ENCODE peak calls at places on chromosomes 5 and 9, in four cellular contexts. F, U, A and H are unnamed samples.

GRCh38 chr5:14775857-14776256 is 95.7 kb downstream of the ANKH start:
- DNase-seq in F (no peak), U (no peak), A (no peak), H (no peak)

GRCh38 chr5:115184780-115185179 is 15.1 kb upstream of the TRIM36 start:
- DNase-seq in F (no peak), U (no peak), A (no peak), H (no peak)

GRCh38 chr5:143572671-143573070 is 169.2 kb upstream of the NR3C1 start:
- DNase-seq in F (no peak), U (no peak), A (no peak), H (no peak)

GRCh38 chr5:157384971-157385709 is 74.9 kb upstream of the NIPAL4 start:
- DNase-seq in A (no peak), U (no peak), F (no peak), H (peak; percentile 86)

GRCh38 chr9:1042466-1042865 is 7.7 kb upstream of the DMRT2 start:
- DNase-seq in U (no peak), F (no peak), A (no peak), H (no peak)

GRCh38 chr9:112380771-112381181 is 868 bp downstream of the HSDL2 start:
- DNase-seq in U (peak; percentile 42), F (no peak), A (no peak), H (no peak)

GRCh38 chr5:119943148-119943547 is 313.8 kb downstream of the FAM170A start:
- DNase-seq in U (no peak), A (no peak), F (no peak), H (no peak)

GRCh38 chr5:116572375-116573278 is 2.0 kb downstream of the SEMA6A start:
- DNase-seq in A (peak; percentile 71), F (no peak), U (no peak), H (peak; percentile 49)

GRCh38 chr9:129669141-129669718 is 3.8 kb downstream of the PRRX2 start:
- DNase-seq in U (no peak), A (no peak), F (no peak), H (no peak)

GRCh38 chr9:93573204-93573828 is 3.1 kb upstream of the PHF2 start:
- DNase-seq in U (no peak), A (peak; percentile 39), F (no peak), H (no peak)

GRCh38 chr9:114483499-114483898 is 21.8 kb downstream of the WHRN start:
- DNase-seq in A (no peak), F (no peak), U (no peak), H (no peak)

GRCh38 chr5:111887706-111888105 is 130.7 kb upstream of the NREP start:
- DNase-seq in U (no peak), A (no peak), F (no peak), H (no peak)

GRCh38 chr9:108682191-108682590 is 173.6 kb downstream of the ACTL7B start:
- DNase-seq in U (no peak), F (no peak), A (no peak), H (no peak)

GRCh38 chr5:1647580-1647979 is 123.8 kb upstream of the LPCAT1 start:
- DNase-seq in U (no peak), A (no peak), F (no peak), H (no peak)

GRCh38 chr5:30405821-30406220 is 787.7 kb upstream of the CDH6 start:
- DNase-seq in A (no peak), F (no peak), U (no peak), H (no peak)

GRCh38 chr9:103574056-103574455 is 520.1 kb upstream of the SMC2 start:
- DNase-seq in F (no peak), U (no peak), A (no peak), H (no peak)

GRCh38 chr9:133252301-133252776 is 22.7 kb downstream of the ABO start:
- DNase-seq in A (no peak), F (no peak), U (no peak), H (no peak)

GRCh38 chr5:52356311-52356918 is 431.3 kb upstream of the ITGA1 start:
- DNase-seq in F (no peak), A (no peak), U (no peak), H (no peak)

GRCh38 chr9:76181020-76181641 is 213.1 kb downstream of the RFK start:
- DNase-seq in A (no peak), U (no peak), F (no peak), H (no peak)

GRCh38 chr9:7592321-7593319 is 207.0 kb downstream of the DMAC1 start:
- DNase-seq in U (no peak), A (no peak), F (no peak), H (no peak)

GRCh38 chr5:89936576-89936975 is 473.0 kb downstream of the CETN3 start:
- DNase-seq in A (no peak), U (no peak), F (no peak), H (no peak)
- H3K27ac ChIP-seq in A (no peak overlapping the region), U (no peak overlapping the region), F (no peak overlapping the region), H (no peak overlapping the region)

GRCh38 chr9:121328476-121328875 is 41.6 kb downstream of the STOM start:
- DNase-seq in F (no peak), U (no peak), A (no peak), H (no peak)
- H3K27ac ChIP-seq in F (no peak overlapping the region), U (no peak overlapping the region), A (peak overlapping the region; percentile 56), H (no peak overlapping the region)

DNA sequence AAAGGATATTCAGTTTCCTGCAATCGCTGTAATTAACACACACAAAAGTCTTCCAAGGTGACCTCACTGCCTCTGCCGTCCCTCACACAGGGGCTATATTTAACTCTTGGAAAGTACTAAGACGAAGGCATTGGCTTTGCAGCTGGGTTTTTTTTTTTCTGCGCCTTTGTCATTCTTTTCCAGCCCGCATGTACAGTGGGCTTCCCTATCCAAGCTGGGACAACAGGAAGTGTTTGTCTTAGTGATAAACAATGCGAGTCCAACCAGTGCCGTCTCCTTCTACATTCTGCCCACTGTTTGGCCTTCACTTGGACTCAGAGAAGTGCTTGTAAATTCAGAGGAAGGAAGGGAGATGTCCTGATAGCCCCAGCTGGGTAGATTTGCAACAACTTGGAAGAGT is 17.6 kb downstream of the AFAP1L1 start:
- DNase-seq in F (no peak), A (no peak), U (no peak), H (no peak)
- H3K27ac ChIP-seq in F (no peak overlapping the region), A (no peak overlapping the region), U (no peak overlapping the region), H (peak overlapping the region; percentile 48)

DNA sequence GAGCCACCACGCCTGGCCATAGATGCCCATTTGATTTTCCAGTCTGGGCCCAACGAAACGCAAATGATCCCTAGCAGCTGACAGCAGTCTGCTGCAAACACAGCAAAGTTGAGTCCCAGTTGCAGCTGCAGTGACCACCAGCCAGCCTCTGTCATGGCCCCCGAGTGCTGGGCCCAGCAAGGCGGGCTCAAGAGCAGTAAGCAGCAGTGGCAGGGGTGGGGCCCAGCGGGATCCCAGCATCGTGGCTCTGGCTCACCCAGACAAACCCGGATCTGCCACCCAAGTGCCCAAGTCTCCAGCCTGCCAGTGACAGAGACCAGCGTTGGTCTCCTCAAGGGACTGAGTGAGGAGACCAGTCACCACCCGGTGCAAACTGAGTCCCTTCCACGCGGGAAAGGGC is 6.9 kb upstream of the LTC4S start:
- DNase-seq in A (no peak), U (no peak), F (no peak), H (no peak)
- H3K27ac ChIP-seq in A (no peak overlapping the region), U (no peak overlapping the region), F (no peak overlapping the region), H (no peak overlapping the region)

DNA sequence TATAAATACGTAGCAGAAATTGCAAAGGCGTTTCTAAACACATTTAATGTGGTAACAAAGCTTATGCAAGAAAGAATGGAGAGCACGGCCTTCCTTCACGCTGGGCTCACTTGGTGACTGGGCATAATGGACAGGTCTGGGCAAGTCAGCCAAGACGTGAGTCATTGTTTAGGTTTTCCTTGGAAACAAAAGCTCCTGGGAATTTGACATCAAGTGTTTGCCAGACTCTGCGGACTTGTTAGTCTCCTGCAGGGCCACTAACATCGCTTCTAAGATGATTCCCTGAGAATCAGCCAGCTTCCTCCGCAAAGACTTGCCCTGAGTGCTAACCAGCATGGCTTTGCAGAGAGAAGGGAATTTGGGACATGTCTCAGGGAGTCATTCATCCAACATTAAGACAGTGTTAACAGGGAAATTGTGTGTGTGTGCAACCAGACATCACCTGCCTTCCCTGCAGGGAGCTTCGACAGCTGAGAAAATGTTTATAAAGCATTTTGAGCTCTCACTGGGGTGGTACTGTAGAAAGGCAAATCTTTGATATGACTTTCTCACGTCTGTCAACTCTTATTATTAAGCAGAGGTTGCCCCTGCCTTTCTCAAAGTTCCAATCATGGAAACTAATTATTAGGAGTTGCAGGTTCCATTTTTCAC is 182.5 kb downstream of the NTRK2 start:
- DNase-seq in F (no peak), A (no peak), U (no peak), H (no peak)
- H3K27ac ChIP-seq in F (no peak overlapping the region), A (peak overlapping the region; percentile 52), U (no peak overlapping the region), H (peak overlapping the region; percentile 17)

DNA sequence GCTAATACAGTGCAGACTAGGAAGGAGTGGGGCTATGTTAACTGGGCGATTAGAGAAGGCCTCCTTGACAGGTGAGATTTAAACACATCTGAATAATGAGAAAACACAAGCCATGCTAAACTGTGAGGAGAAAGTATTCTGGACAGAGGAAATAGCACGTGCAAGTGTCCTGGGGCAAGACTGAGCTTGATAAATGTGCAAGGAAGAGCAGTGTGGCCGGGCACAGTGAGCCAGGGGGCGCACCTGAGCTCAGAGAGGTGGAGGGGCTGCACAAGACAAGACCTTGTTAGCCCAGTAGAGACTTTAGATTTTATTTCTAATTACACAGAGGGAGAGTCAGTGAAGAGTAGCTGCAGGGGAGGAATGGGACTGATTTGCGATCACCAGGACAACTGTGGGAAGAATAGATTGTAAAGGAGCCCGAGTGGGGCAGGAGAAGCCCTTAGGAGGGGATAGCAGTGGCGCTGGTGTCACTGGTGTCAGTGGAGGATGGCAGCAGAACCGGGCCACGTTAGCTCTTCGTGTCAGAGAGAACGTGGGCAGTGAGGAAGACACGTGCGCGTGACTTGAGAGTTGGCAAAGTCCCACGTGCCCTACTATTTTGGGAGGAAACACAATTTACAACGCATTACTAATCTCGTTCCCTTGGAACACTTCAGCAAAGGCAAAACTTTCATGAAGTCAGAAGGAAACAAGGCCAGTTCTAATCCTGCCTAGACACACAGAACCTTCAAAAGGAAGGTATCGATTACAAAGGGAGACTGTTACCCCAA is 17.9 kb upstream of the C5orf47 start:
- DNase-seq in F (no peak), U (peak; percentile 24), A (no peak), H (peak; percentile 82)
- H3K27ac ChIP-seq in F (no peak overlapping the region), U (peak overlapping the region; percentile 85), A (no peak overlapping the region), H (no peak overlapping the region)